ENCODE peak calls at places on chromosome 21, in nine cellular contexts. One of them, this sample, is unnamed.

GRCh38 chr21:46000182-46000730 is 18.7 kb downstream of the COL6A1 start:
- DNase-seq in activated naive CD4-positive, alpha-beta T cell: no peak
- DNase-seq in MG63: peak
- DNase-seq in MCF 10A: no peak
- DNase-seq in dorsolateral prefrontal cortex: no peak
- DNase-seq in lower leg skin: no peak
- DNase-seq in activated T-helper 1 cell treated with anti-CD3 and anti-CD28 coated beads, Interleukin-12 subunit alpha, Interleukin-12 subunit beta, Interleukin-2, Interleukin-4 antibody, amounts not matched to agents 30 ng/mL and 10 ng/mL and 1 ng/mL, durations not matched to agents 14 hours and 24 hours and 36 hours: no peak
- DNase-seq in posterior cingulate gyrus: no peak
- DNase-seq in heart right ventricle: peak
- DNase-seq in this sample: no peak

GRCh38 chr21:16492892-16493291 is 763.1 kb downstream of the USP25 start:
- DNase-seq in MCF 10A: no peak
- DNase-seq in MG63: no peak
- DNase-seq in activated naive CD4-positive, alpha-beta T cell: no peak
- DNase-seq in lower leg skin: no peak
- DNase-seq in posterior cingulate gyrus: no peak
- DNase-seq in activated T-helper 1 cell treated with anti-CD3 and anti-CD28 coated beads, Interleukin-12 subunit alpha, Interleukin-12 subunit beta, Interleukin-2, Interleukin-4 antibody, amounts not matched to agents 30 ng/mL and 10 ng/mL and 1 ng/mL, durations not matched to agents 14 hours and 24 hours and 36 hours: no peak
- DNase-seq in dorsolateral prefrontal cortex: no peak
- DNase-seq in heart right ventricle: no peak
- DNase-seq in this sample: no peak

GRCh38 chr21:45050786-45051489 is 23.4 kb upstream of the ADARB1 start:
- DNase-seq in MCF 10A: no peak
- DNase-seq in heart right ventricle: no peak
- DNase-seq in lower leg skin: no peak
- DNase-seq in dorsolateral prefrontal cortex: no peak
- DNase-seq in activated naive CD4-positive, alpha-beta T cell: no peak
- DNase-seq in posterior cingulate gyrus: no peak
- DNase-seq in activated T-helper 1 cell treated with anti-CD3 and anti-CD28 coated beads, Interleukin-12 subunit alpha, Interleukin-12 subunit beta, Interleukin-2, Interleukin-4 antibody, amounts not matched to agents 30 ng/mL and 10 ng/mL and 1 ng/mL, durations not matched to agents 14 hours and 24 hours and 36 hours: no peak
- DNase-seq in MG63: no peak
- DNase-seq in this sample: no peak

GRCh38 chr21:17613242-17613676 is 558 bp upstream of the BTG3 start:
- DNase-seq in MG63: peak
- DNase-seq in activated T-helper 1 cell treated with anti-CD3 and anti-CD28 coated beads, Interleukin-12 subunit alpha, Interleukin-12 subunit beta, Interleukin-2, Interleukin-4 antibody, amounts not matched to agents 30 ng/mL and 10 ng/mL and 1 ng/mL, durations not matched to agents 14 hours and 24 hours and 36 hours: no peak
- DNase-seq in lower leg skin: peak
- DNase-seq in posterior cingulate gyrus: no peak
- DNase-seq in heart right ventricle: peak
- DNase-seq in MCF 10A: no peak
- DNase-seq in dorsolateral prefrontal cortex: no peak
- DNase-seq in activated naive CD4-positive, alpha-beta T cell: no peak
- DNase-seq in this sample: no peak

GRCh38 chr21:40717008-40717407 is 129.9 kb downstream of the DSCAM start:
- DNase-seq in heart right ventricle: no peak
- DNase-seq in MCF 10A: peak
- DNase-seq in dorsolateral prefrontal cortex: no peak
- DNase-seq in posterior cingulate gyrus: no peak
- DNase-seq in activated T-helper 1 cell treated with anti-CD3 and anti-CD28 coated beads, Interleukin-12 subunit alpha, Interleukin-12 subunit beta, Interleukin-2, Interleukin-4 antibody, amounts not matched to agents 30 ng/mL and 10 ng/mL and 1 ng/mL, durations not matched to agents 14 hours and 24 hours and 36 hours: no peak
- DNase-seq in MG63: no peak
- DNase-seq in lower leg skin: no peak
- DNase-seq in activated naive CD4-positive, alpha-beta T cell: no peak
- DNase-seq in this sample: no peak

GRCh38 chr21:32004281-32004680 is 131.5 kb downstream of the HUNK start:
- DNase-seq in posterior cingulate gyrus: no peak
- DNase-seq in dorsolateral prefrontal cortex: no peak
- DNase-seq in lower leg skin: no peak
- DNase-seq in activated T-helper 1 cell treated with anti-CD3 and anti-CD28 coated beads, Interleukin-12 subunit alpha, Interleukin-12 subunit beta, Interleukin-2, Interleukin-4 antibody, amounts not matched to agents 30 ng/mL and 10 ng/mL and 1 ng/mL, durations not matched to agents 14 hours and 24 hours and 36 hours: no peak
- DNase-seq in heart right ventricle: no peak
- DNase-seq in MCF 10A: no peak
- DNase-seq in activated naive CD4-positive, alpha-beta T cell: no peak
- DNase-seq in MG63: no peak
- DNase-seq in this sample: no peak

GRCh38 chr21:44281801-44282200 is 3.9 kb upstream of the AIRE start:
- DNase-seq in activated naive CD4-positive, alpha-beta T cell: no peak
- DNase-seq in posterior cingulate gyrus: no peak
- DNase-seq in lower leg skin: no peak
- DNase-seq in MCF 10A: no peak
- DNase-seq in MG63: no peak
- DNase-seq in dorsolateral prefrontal cortex: no peak
- DNase-seq in heart right ventricle: no peak
- DNase-seq in activated T-helper 1 cell treated with anti-CD3 and anti-CD28 coated beads, Interleukin-12 subunit alpha, Interleukin-12 subunit beta, Interleukin-2, Interleukin-4 antibody, amounts not matched to agents 30 ng/mL and 10 ng/mL and 1 ng/mL, durations not matched to agents 14 hours and 24 hours and 36 hours: no peak
- DNase-seq in this sample: no peak

GRCh38 chr21:42495765-42496119 is 282 bp downstream of the RSPH1 start:
- DNase-seq in activated T-helper 1 cell treated with anti-CD3 and anti-CD28 coated beads, Interleukin-12 subunit alpha, Interleukin-12 subunit beta, Interleukin-2, Interleukin-4 antibody, amounts not matched to agents 30 ng/mL and 10 ng/mL and 1 ng/mL, durations not matched to agents 14 hours and 24 hours and 36 hours: no peak
- DNase-seq in activated naive CD4-positive, alpha-beta T cell: no peak
- DNase-seq in lower leg skin: no peak
- DNase-seq in heart right ventricle: no peak
- DNase-seq in posterior cingulate gyrus: no peak
- DNase-seq in dorsolateral prefrontal cortex: peak
- DNase-seq in MCF 10A: no peak
- DNase-seq in MG63: no peak
- DNase-seq in this sample: no peak

GRCh38 chr21:38804617-38805281 is 980 bp upstream of the ETS2 start:
- DNase-seq in activated T-helper 1 cell treated with anti-CD3 and anti-CD28 coated beads, Interleukin-12 subunit alpha, Interleukin-12 subunit beta, Interleukin-2, Interleukin-4 antibody, amounts not matched to agents 30 ng/mL and 10 ng/mL and 1 ng/mL, durations not matched to agents 14 hours and 24 hours and 36 hours: peak
- DNase-seq in activated naive CD4-positive, alpha-beta T cell: no peak
- DNase-seq in dorsolateral prefrontal cortex: peak
- DNase-seq in posterior cingulate gyrus: peak
- DNase-seq in heart right ventricle: peak
- DNase-seq in MG63: peak
- DNase-seq in lower leg skin: no peak
- DNase-seq in MCF 10A: peak
- DNase-seq in this sample: no peak

GRCh38 chr21:42887321-42887720 is 5.8 kb upstream of the NDUFV3 start:
- DNase-seq in lower leg skin: no peak
- DNase-seq in activated T-helper 1 cell treated with anti-CD3 and anti-CD28 coated beads, Interleukin-12 subunit alpha, Interleukin-12 subunit beta, Interleukin-2, Interleukin-4 antibody, amounts not matched to agents 30 ng/mL and 10 ng/mL and 1 ng/mL, durations not matched to agents 14 hours and 24 hours and 36 hours: no peak
- DNase-seq in heart right ventricle: no peak
- DNase-seq in activated naive CD4-positive, alpha-beta T cell: no peak
- DNase-seq in MCF 10A: no peak
- DNase-seq in posterior cingulate gyrus: no peak
- DNase-seq in MG63: no peak
- DNase-seq in dorsolateral prefrontal cortex: no peak
- DNase-seq in this sample: no peak

GRCh38 chr21:32940079-32941014 is 85.4 kb upstream of the OLIG2 start:
- DNase-seq in lower leg skin: no peak
- DNase-seq in posterior cingulate gyrus: no peak
- DNase-seq in MCF 10A: peak
- DNase-seq in dorsolateral prefrontal cortex: no peak
- DNase-seq in activated T-helper 1 cell treated with anti-CD3 and anti-CD28 coated beads, Interleukin-12 subunit alpha, Interleukin-12 subunit beta, Interleukin-2, Interleukin-4 antibody, amounts not matched to agents 30 ng/mL and 10 ng/mL and 1 ng/mL, durations not matched to agents 14 hours and 24 hours and 36 hours: no peak
- DNase-seq in activated naive CD4-positive, alpha-beta T cell: no peak
- DNase-seq in heart right ventricle: no peak
- DNase-seq in MG63: peak
- DNase-seq in this sample: no peak

GRCh38 chr21:28342229-28342810 is 650.4 kb downstream of the LTN1 start:
- DNase-seq in MCF 10A: no peak
- DNase-seq in heart right ventricle: no peak
- DNase-seq in MG63: no peak
- DNase-seq in posterior cingulate gyrus: no peak
- DNase-seq in activated T-helper 1 cell treated with anti-CD3 and anti-CD28 coated beads, Interleukin-12 subunit alpha, Interleukin-12 subunit beta, Interleukin-2, Interleukin-4 antibody, amounts not matched to agents 30 ng/mL and 10 ng/mL and 1 ng/mL, durations not matched to agents 14 hours and 24 hours and 36 hours: no peak
- DNase-seq in lower leg skin: no peak
- DNase-seq in activated naive CD4-positive, alpha-beta T cell: no peak
- DNase-seq in dorsolateral prefrontal cortex: no peak
- DNase-seq in this sample: no peak

GRCh38 chr21:14773777-14774345 is 227.7 kb upstream of the SAMSN1 start:
- DNase-seq in MCF 10A: peak
- DNase-seq in dorsolateral prefrontal cortex: no peak
- DNase-seq in activated T-helper 1 cell treated with anti-CD3 and anti-CD28 coated beads, Interleukin-12 subunit alpha, Interleukin-12 subunit beta, Interleukin-2, Interleukin-4 antibody, amounts not matched to agents 30 ng/mL and 10 ng/mL and 1 ng/mL, durations not matched to agents 14 hours and 24 hours and 36 hours: peak
- DNase-seq in posterior cingulate gyrus: no peak
- DNase-seq in lower leg skin: no peak
- DNase-seq in activated naive CD4-positive, alpha-beta T cell: peak
- DNase-seq in MG63: no peak
- DNase-seq in heart right ventricle: peak
- DNase-seq in this sample: peak

GRCh38 chr21:42731264-42732032 is 78.0 kb downstream of the PDE9A start:
- DNase-seq in lower leg skin: no peak
- DNase-seq in MCF 10A: peak
- DNase-seq in activated naive CD4-positive, alpha-beta T cell: no peak
- DNase-seq in posterior cingulate gyrus: no peak
- DNase-seq in MG63: no peak
- DNase-seq in heart right ventricle: no peak
- DNase-seq in activated T-helper 1 cell treated with anti-CD3 and anti-CD28 coated beads, Interleukin-12 subunit alpha, Interleukin-12 subunit beta, Interleukin-2, Interleukin-4 antibody, amounts not matched to agents 30 ng/mL and 10 ng/mL and 1 ng/mL, durations not matched to agents 14 hours and 24 hours and 36 hours: no peak
- DNase-seq in dorsolateral prefrontal cortex: no peak
- DNase-seq in this sample: no peak

GRCh38 chr21:42997053-42997452 is 22.7 kb downstream of the PKNOX1 start:
- DNase-seq in MCF 10A: peak
- DNase-seq in dorsolateral prefrontal cortex: peak
- DNase-seq in activated T-helper 1 cell treated with anti-CD3 and anti-CD28 coated beads, Interleukin-12 subunit alpha, Interleukin-12 subunit beta, Interleukin-2, Interleukin-4 antibody, amounts not matched to agents 30 ng/mL and 10 ng/mL and 1 ng/mL, durations not matched to agents 14 hours and 24 hours and 36 hours: no peak
- DNase-seq in MG63: peak
- DNase-seq in heart right ventricle: peak
- DNase-seq in posterior cingulate gyrus: peak
- DNase-seq in activated naive CD4-positive, alpha-beta T cell: no peak
- DNase-seq in lower leg skin: peak
- DNase-seq in this sample: no peak

GRCh38 chr21:37073417-37074194 is 552 bp downstream of the TTC3 start:
- DNase-seq in MCF 10A: peak
- DNase-seq in posterior cingulate gyrus: peak
- DNase-seq in dorsolateral prefrontal cortex: peak
- DNase-seq in lower leg skin: peak
- DNase-seq in activated T-helper 1 cell treated with anti-CD3 and anti-CD28 coated beads, Interleukin-12 subunit alpha, Interleukin-12 subunit beta, Interleukin-2, Interleukin-4 antibody, amounts not matched to agents 30 ng/mL and 10 ng/mL and 1 ng/mL, durations not matched to agents 14 hours and 24 hours and 36 hours: peak
- DNase-seq in heart right ventricle: peak
- DNase-seq in MG63: peak
- DNase-seq in activated naive CD4-positive, alpha-beta T cell: peak
- DNase-seq in this sample: peak

GRCh38 chr21:46294647-46295176 is 8.6 kb downstream of the YBEY start:
- DNase-seq in posterior cingulate gyrus: no peak
- DNase-seq in MCF 10A: peak
- DNase-seq in activated T-helper 1 cell treated with anti-CD3 and anti-CD28 coated beads, Interleukin-12 subunit alpha, Interleukin-12 subunit beta, Interleukin-2, Interleukin-4 antibody, amounts not matched to agents 30 ng/mL and 10 ng/mL and 1 ng/mL, durations not matched to agents 14 hours and 24 hours and 36 hours: no peak
- DNase-seq in dorsolateral prefrontal cortex: no peak
- DNase-seq in lower leg skin: no peak
- DNase-seq in activated naive CD4-positive, alpha-beta T cell: no peak
- DNase-seq in heart right ventricle: no peak
- DNase-seq in MG63: peak
- DNase-seq in this sample: no peak

GRCh38 chr21:46000731-46001641 is 19.4 kb downstream of the COL6A1 start:
- DNase-seq in activated T-helper 1 cell treated with anti-CD3 and anti-CD28 coated beads, Interleukin-12 subunit alpha, Interleukin-12 subunit beta, Interleukin-2, Interleukin-4 antibody, amounts not matched to agents 30 ng/mL and 10 ng/mL and 1 ng/mL, durations not matched to agents 14 hours and 24 hours and 36 hours: no peak
- DNase-seq in activated naive CD4-positive, alpha-beta T cell: no peak
- DNase-seq in posterior cingulate gyrus: no peak
- DNase-seq in MG63: peak
- DNase-seq in heart right ventricle: peak
- DNase-seq in dorsolateral prefrontal cortex: peak
- DNase-seq in MCF 10A: no peak
- DNase-seq in lower leg skin: peak
- DNase-seq in this sample: no peak

GRCh38 chr21:16873581-16873980 is 639.3 kb upstream of the CXADR start:
- DNase-seq in activated naive CD4-positive, alpha-beta T cell: no peak
- DNase-seq in posterior cingulate gyrus: no peak
- DNase-seq in MCF 10A: no peak
- DNase-seq in MG63: no peak
- DNase-seq in dorsolateral prefrontal cortex: no peak
- DNase-seq in heart right ventricle: no peak
- DNase-seq in activated T-helper 1 cell treated with anti-CD3 and anti-CD28 coated beads, Interleukin-12 subunit alpha, Interleukin-12 subunit beta, Interleukin-2, Interleukin-4 antibody, amounts not matched to agents 30 ng/mL and 10 ng/mL and 1 ng/mL, durations not matched to agents 14 hours and 24 hours and 36 hours: no peak
- DNase-seq in lower leg skin: no peak
- DNase-seq in this sample: no peak

GRCh38 chr21:45592626-45593134 is 50.4 kb upstream of the SLC19A1 start:
- DNase-seq in dorsolateral prefrontal cortex: peak
- DNase-seq in lower leg skin: no peak
- DNase-seq in posterior cingulate gyrus: no peak
- DNase-seq in activated naive CD4-positive, alpha-beta T cell: no peak
- DNase-seq in MCF 10A: no peak
- DNase-seq in heart right ventricle: no peak
- DNase-seq in activated T-helper 1 cell treated with anti-CD3 and anti-CD28 coated beads, Interleukin-12 subunit alpha, Interleukin-12 subunit beta, Interleukin-2, Interleukin-4 antibody, amounts not matched to agents 30 ng/mL and 10 ng/mL and 1 ng/mL, durations not matched to agents 14 hours and 24 hours and 36 hours: no peak
- DNase-seq in MG63: no peak
- DNase-seq in this sample: no peak

GRCh38 chr21:33355996-33356395 is 31.2 kb downstream of the IFNAR1 start:
- DNase-seq in MCF 10A: no peak
- DNase-seq in posterior cingulate gyrus: no peak
- DNase-seq in activated naive CD4-positive, alpha-beta T cell: no peak
- DNase-seq in MG63: no peak
- DNase-seq in lower leg skin: no peak
- DNase-seq in heart right ventricle: no peak
- DNase-seq in dorsolateral prefrontal cortex: no peak
- DNase-seq in activated T-helper 1 cell treated with anti-CD3 and anti-CD28 coated beads, Interleukin-12 subunit alpha, Interleukin-12 subunit beta, Interleukin-2, Interleukin-4 antibody, amounts not matched to agents 30 ng/mL and 10 ng/mL and 1 ng/mL, durations not matched to agents 14 hours and 24 hours and 36 hours: no peak
- DNase-seq in this sample: no peak

GRCh38 chr21:15895142-15896106 is 165.6 kb downstream of the USP25 start:
- DNase-seq in posterior cingulate gyrus: no peak
- DNase-seq in MG63: no peak
- DNase-seq in activated T-helper 1 cell treated with anti-CD3 and anti-CD28 coated beads, Interleukin-12 subunit alpha, Interleukin-12 subunit beta, Interleukin-2, Interleukin-4 antibody, amounts not matched to agents 30 ng/mL and 10 ng/mL and 1 ng/mL, durations not matched to agents 14 hours and 24 hours and 36 hours: no peak
- DNase-seq in activated naive CD4-positive, alpha-beta T cell: no peak
- DNase-seq in heart right ventricle: no peak
- DNase-seq in MCF 10A: no peak
- DNase-seq in dorsolateral prefrontal cortex: no peak
- DNase-seq in lower leg skin: no peak
- DNase-seq in this sample: no peak

GRCh38 chr21:45836268-45836655 is 145.3 kb upstream of the COL6A1 start:
- DNase-seq in activated T-helper 1 cell treated with anti-CD3 and anti-CD28 coated beads, Interleukin-12 subunit alpha, Interleukin-12 subunit beta, Interleukin-2, Interleukin-4 antibody, amounts not matched to agents 30 ng/mL and 10 ng/mL and 1 ng/mL, durations not matched to agents 14 hours and 24 hours and 36 hours: no peak
- DNase-seq in MCF 10A: no peak
- DNase-seq in dorsolateral prefrontal cortex: no peak
- DNase-seq in activated naive CD4-positive, alpha-beta T cell: no peak
- DNase-seq in heart right ventricle: no peak
- DNase-seq in lower leg skin: no peak
- DNase-seq in MG63: no peak
- DNase-seq in posterior cingulate gyrus: no peak
- DNase-seq in this sample: no peak

GRCh38 chr21:44273046-44273445 is 11.3 kb upstream of the DNMT3L start:
- DNase-seq in MG63: no peak
- DNase-seq in lower leg skin: no peak
- DNase-seq in activated T-helper 1 cell treated with anti-CD3 and anti-CD28 coated beads, Interleukin-12 subunit alpha, Interleukin-12 subunit beta, Interleukin-2, Interleukin-4 antibody, amounts not matched to agents 30 ng/mL and 10 ng/mL and 1 ng/mL, durations not matched to agents 14 hours and 24 hours and 36 hours: no peak
- DNase-seq in dorsolateral prefrontal cortex: no peak
- DNase-seq in MCF 10A: no peak
- DNase-seq in posterior cingulate gyrus: no peak
- DNase-seq in heart right ventricle: no peak
- DNase-seq in activated naive CD4-positive, alpha-beta T cell: no peak
- DNase-seq in this sample: no peak

GRCh38 chr21:46319192-46319591 is 4.5 kb downstream of the C21orf58 start:
- DNase-seq in activated T-helper 1 cell treated with anti-CD3 and anti-CD28 coated beads, Interleukin-12 subunit alpha, Interleukin-12 subunit beta, Interleukin-2, Interleukin-4 antibody, amounts not matched to agents 30 ng/mL and 10 ng/mL and 1 ng/mL, durations not matched to agents 14 hours and 24 hours and 36 hours: no peak
- DNase-seq in MCF 10A: no peak
- DNase-seq in posterior cingulate gyrus: no peak
- DNase-seq in heart right ventricle: no peak
- DNase-seq in MG63: no peak
- DNase-seq in dorsolateral prefrontal cortex: no peak
- DNase-seq in lower leg skin: no peak
- DNase-seq in activated naive CD4-positive, alpha-beta T cell: no peak
- DNase-seq in this sample: no peak

GRCh38 chr21:14862794-14863720 is 201.7 kb downstream of the NRIP1 start:
- DNase-seq in dorsolateral prefrontal cortex: no peak
- DNase-seq in MG63: no peak
- DNase-seq in activated naive CD4-positive, alpha-beta T cell: no peak
- DNase-seq in MCF 10A: peak
- DNase-seq in lower leg skin: no peak
- DNase-seq in activated T-helper 1 cell treated with anti-CD3 and anti-CD28 coated beads, Interleukin-12 subunit alpha, Interleukin-12 subunit beta, Interleukin-2, Interleukin-4 antibody, amounts not matched to agents 30 ng/mL and 10 ng/mL and 1 ng/mL, durations not matched to agents 14 hours and 24 hours and 36 hours: no peak
- DNase-seq in heart right ventricle: no peak
- DNase-seq in posterior cingulate gyrus: no peak
- DNase-seq in this sample: no peak

GRCh38 chr21:14403681-14404318 is 20.9 kb upstream of the HSPA13 start:
- DNase-seq in activated T-helper 1 cell treated with anti-CD3 and anti-CD28 coated beads, Interleukin-12 subunit alpha, Interleukin-12 subunit beta, Interleukin-2, Interleukin-4 antibody, amounts not matched to agents 30 ng/mL and 10 ng/mL and 1 ng/mL, durations not matched to agents 14 hours and 24 hours and 36 hours: no peak
- DNase-seq in heart right ventricle: no peak
- DNase-seq in posterior cingulate gyrus: no peak
- DNase-seq in activated naive CD4-positive, alpha-beta T cell: no peak
- DNase-seq in dorsolateral prefrontal cortex: no peak
- DNase-seq in MCF 10A: peak
- DNase-seq in lower leg skin: no peak
- DNase-seq in MG63: no peak
- DNase-seq in this sample: no peak

GRCh38 chr21:38831526-38832467 is 26.1 kb downstream of the ETS2 start:
- DNase-seq in posterior cingulate gyrus: no peak
- DNase-seq in lower leg skin: peak
- DNase-seq in MG63: peak
- DNase-seq in activated T-helper 1 cell treated with anti-CD3 and anti-CD28 coated beads, Interleukin-12 subunit alpha, Interleukin-12 subunit beta, Interleukin-2, Interleukin-4 antibody, amounts not matched to agents 30 ng/mL and 10 ng/mL and 1 ng/mL, durations not matched to agents 14 hours and 24 hours and 36 hours: peak
- DNase-seq in activated naive CD4-positive, alpha-beta T cell: no peak
- DNase-seq in MCF 10A: peak
- DNase-seq in heart right ventricle: no peak
- DNase-seq in dorsolateral prefrontal cortex: no peak
- DNase-seq in this sample: peak

GRCh38 chr21:42285569-42286245 is 29.5 kb downstream of the TFF3 start:
- DNase-seq in MG63: no peak
- DNase-seq in MCF 10A: no peak
- DNase-seq in posterior cingulate gyrus: no peak
- DNase-seq in heart right ventricle: no peak
- DNase-seq in lower leg skin: no peak
- DNase-seq in activated naive CD4-positive, alpha-beta T cell: no peak
- DNase-seq in dorsolateral prefrontal cortex: no peak
- DNase-seq in activated T-helper 1 cell treated with anti-CD3 and anti-CD28 coated beads, Interleukin-12 subunit alpha, Interleukin-12 subunit beta, Interleukin-2, Interleukin-4 antibody, amounts not matched to agents 30 ng/mL and 10 ng/mL and 1 ng/mL, durations not matched to agents 14 hours and 24 hours and 36 hours: no peak
- DNase-seq in this sample: no peak

GRCh38 chr21:37231247-37231645 is 35.9 kb downstream of the VPS26C start:
- DNase-seq in activated naive CD4-positive, alpha-beta T cell: no peak
- DNase-seq in heart right ventricle: no peak
- DNase-seq in activated T-helper 1 cell treated with anti-CD3 and anti-CD28 coated beads, Interleukin-12 subunit alpha, Interleukin-12 subunit beta, Interleukin-2, Interleukin-4 antibody, amounts not matched to agents 30 ng/mL and 10 ng/mL and 1 ng/mL, durations not matched to agents 14 hours and 24 hours and 36 hours: no peak
- DNase-seq in lower leg skin: no peak
- DNase-seq in MG63: no peak
- DNase-seq in posterior cingulate gyrus: no peak
- DNase-seq in MCF 10A: no peak
- DNase-seq in dorsolateral prefrontal cortex: no peak
- DNase-seq in this sample: no peak

GRCh38 chr21:37436180-37436579 is 69.6 kb downstream of the DYRK1A start:
- DNase-seq in posterior cingulate gyrus: no peak
- DNase-seq in lower leg skin: no peak
- DNase-seq in activated naive CD4-positive, alpha-beta T cell: no peak
- DNase-seq in MG63: no peak
- DNase-seq in heart right ventricle: no peak
- DNase-seq in dorsolateral prefrontal cortex: no peak
- DNase-seq in activated T-helper 1 cell treated with anti-CD3 and anti-CD28 coated beads, Interleukin-12 subunit alpha, Interleukin-12 subunit beta, Interleukin-2, Interleukin-4 antibody, amounts not matched to agents 30 ng/mL and 10 ng/mL and 1 ng/mL, durations not matched to agents 14 hours and 24 hours and 36 hours: no peak
- DNase-seq in MCF 10A: no peak
- DNase-seq in this sample: no peak